ENCODE peak calls at places on chromosomes 12 and 14, in five cellular contexts. One of them, this sample, is unnamed.

GRCh38 chr14:81169711-81170103 is 51.1 kb downstream of the GTF2A1 start:
- DNase-seq in cardiac muscle cell: peak; percentile 3
- DNase-seq in fibroblast of lung: no peak
- DNase-seq in astrocyte: no peak
- DNase-seq in epithelial cell of esophagus: no peak
- DNase-seq in this sample: peak; percentile 13

GRCh38 chr12:121911824-121912585 is 6.4 kb upstream of the CFAP251 start:
- DNase-seq in cardiac muscle cell: no peak
- DNase-seq in fibroblast of lung: no peak
- DNase-seq in astrocyte: no peak
- DNase-seq in epithelial cell of esophagus: peak; percentile 85
- DNase-seq in this sample: no peak

GRCh38 chr14:52553002-52553670 is 500 bp downstream of the GPR137C start:
- DNase-seq in cardiac muscle cell: peak; percentile 68
- DNase-seq in fibroblast of lung: peak; percentile 16
- DNase-seq in astrocyte: no peak
- DNase-seq in epithelial cell of esophagus: peak; percentile 31
- DNase-seq in this sample: peak; percentile 17

GRCh38 chr12:131105351-131105735 is 151.6 kb downstream of the ADGRD1 start:
- DNase-seq in cardiac muscle cell: no peak
- DNase-seq in fibroblast of lung: no peak
- DNase-seq in astrocyte: no peak
- DNase-seq in epithelial cell of esophagus: no peak
- DNase-seq in this sample: no peak

GRCh38 chr12:110965574-110965973 is 45.2 kb upstream of the MYL2 start:
- DNase-seq in cardiac muscle cell: no peak
- DNase-seq in fibroblast of lung: no peak
- DNase-seq in astrocyte: no peak
- DNase-seq in epithelial cell of esophagus: no peak
- DNase-seq in this sample: no peak

GRCh38 chr12:11650697-11651281 is 1.3 kb downstream of the ETV6 start:
- DNase-seq in cardiac muscle cell: peak; percentile 15
- DNase-seq in fibroblast of lung: peak; percentile 42
- DNase-seq in astrocyte: no peak
- DNase-seq in epithelial cell of esophagus: peak; percentile 43
- DNase-seq in this sample: peak; percentile 60

GRCh38 chr12:43797561-43798217 is 8.4 kb downstream of the TWF1 start:
- DNase-seq in cardiac muscle cell: no peak
- DNase-seq in fibroblast of lung: no peak
- DNase-seq in astrocyte: no peak
- DNase-seq in epithelial cell of esophagus: no peak
- DNase-seq in this sample: no peak

GRCh38 chr12:71871116-71871515 is 31.6 kb downstream of the TBC1D15 start:
- DNase-seq in cardiac muscle cell: no peak
- DNase-seq in fibroblast of lung: peak; percentile 24
- DNase-seq in astrocyte: peak; percentile 6
- DNase-seq in epithelial cell of esophagus: peak; percentile 42
- DNase-seq in this sample: peak; percentile 66

GRCh38 chr12:76539727-76540126 is 19.8 kb downstream of the OSBPL8 start:
- DNase-seq in cardiac muscle cell: no peak
- DNase-seq in fibroblast of lung: no peak
- DNase-seq in astrocyte: no peak
- DNase-seq in epithelial cell of esophagus: no peak
- DNase-seq in this sample: no peak

GRCh38 chr12:52521581-52522266 is 1.5 kb upstream of the KRT5 start:
- DNase-seq in cardiac muscle cell: no peak
- DNase-seq in fibroblast of lung: peak; percentile 50
- DNase-seq in astrocyte: peak; percentile 39
- DNase-seq in epithelial cell of esophagus: peak; percentile 93
- DNase-seq in this sample: peak; percentile 65

GRCh38 chr14:81170829-81171195 is 49.9 kb downstream of the GTF2A1 start:
- DNase-seq in cardiac muscle cell: no peak
- DNase-seq in fibroblast of lung: no peak
- DNase-seq in astrocyte: no peak
- DNase-seq in epithelial cell of esophagus: no peak
- DNase-seq in this sample: no peak

GRCh38 chr14:102239231-102239630 is 65.7 kb downstream of the MOK start:
- DNase-seq in cardiac muscle cell: no peak
- DNase-seq in fibroblast of lung: no peak
- DNase-seq in astrocyte: no peak
- DNase-seq in epithelial cell of esophagus: no peak
- DNase-seq in this sample: no peak

GRCh38 chr12:119673634-119674033 is 5.7 kb downstream of the PRKAB1 start:
- DNase-seq in cardiac muscle cell: no peak
- DNase-seq in fibroblast of lung: no peak
- DNase-seq in astrocyte: no peak
- DNase-seq in epithelial cell of esophagus: peak; percentile 32
- DNase-seq in this sample: no peak

GRCh38 chr12:131102493-131102931 is 148.8 kb downstream of the ADGRD1 start:
- DNase-seq in cardiac muscle cell: no peak
- DNase-seq in fibroblast of lung: no peak
- DNase-seq in astrocyte: no peak
- DNase-seq in epithelial cell of esophagus: no peak
- DNase-seq in this sample: no peak

GRCh38 chr12:68189766-68190700 is 30.5 kb upstream of the IFNG start:
- DNase-seq in cardiac muscle cell: no peak
- DNase-seq in fibroblast of lung: peak; percentile 90
- DNase-seq in astrocyte: peak; percentile 89
- DNase-seq in epithelial cell of esophagus: peak; percentile 75
- DNase-seq in this sample: peak; percentile 81

GRCh38 chr14:22811752-22812151 is 3.5 kb downstream of the SLC7A7 start:
- DNase-seq in cardiac muscle cell: no peak
- DNase-seq in fibroblast of lung: peak; percentile 27
- DNase-seq in astrocyte: no peak
- DNase-seq in epithelial cell of esophagus: no peak
- DNase-seq in this sample: peak; percentile 55

GRCh38 chr12:21644516-21644915 is 13.1 kb downstream of the LDHB start:
- DNase-seq in cardiac muscle cell: no peak
- DNase-seq in fibroblast of lung: no peak
- DNase-seq in astrocyte: no peak
- DNase-seq in epithelial cell of esophagus: peak; percentile 33
- DNase-seq in this sample: no peak

GRCh38 chr12:121794532-121795028 is 1.1 kb upstream of the RHOF start:
- DNase-seq in cardiac muscle cell: no peak
- DNase-seq in fibroblast of lung: no peak
- DNase-seq in astrocyte: no peak
- DNase-seq in epithelial cell of esophagus: no peak
- DNase-seq in this sample: no peak

GRCh38 chr12:104866286-104866685 is 91.8 kb downstream of the SLC41A2 start:
- DNase-seq in cardiac muscle cell: no peak
- DNase-seq in fibroblast of lung: peak; percentile 86
- DNase-seq in astrocyte: peak; percentile 84
- DNase-seq in epithelial cell of esophagus: no peak
- DNase-seq in this sample: peak; percentile 95

GRCh38 chr14:56341766-56342418 is 223.7 kb downstream of the PELI2 start:
- DNase-seq in cardiac muscle cell: no peak
- DNase-seq in fibroblast of lung: peak; percentile 63
- DNase-seq in astrocyte: peak; percentile 60
- DNase-seq in epithelial cell of esophagus: no peak
- DNase-seq in this sample: peak; percentile 77

GRCh38 chr12:12985817-12986408 is 14.2 kb downstream of the HEBP1 start:
- DNase-seq in cardiac muscle cell: peak; percentile 41
- DNase-seq in fibroblast of lung: peak; percentile 15
- DNase-seq in astrocyte: no peak
- DNase-seq in epithelial cell of esophagus: peak; percentile 47
- DNase-seq in this sample: peak; percentile 66

GRCh38 chr12:12804432-12804886 is 8.7 kb upstream of the DDX47 start:
- DNase-seq in cardiac muscle cell: no peak
- DNase-seq in fibroblast of lung: peak; percentile 96
- DNase-seq in astrocyte: peak; percentile 96
- DNase-seq in epithelial cell of esophagus: peak; percentile 96
- DNase-seq in this sample: peak; percentile 81

GRCh38 chr14:64249363-64249762 is 44.8 kb downstream of the ESR2 start:
- DNase-seq in cardiac muscle cell: no peak
- DNase-seq in fibroblast of lung: no peak
- DNase-seq in astrocyte: no peak
- DNase-seq in epithelial cell of esophagus: no peak
- DNase-seq in this sample: no peak

GRCh38 chr12:45959728-45960127 is 30.6 kb downstream of the SCAF11 start:
- DNase-seq in cardiac muscle cell: no peak
- DNase-seq in fibroblast of lung: no peak
- DNase-seq in astrocyte: no peak
- DNase-seq in epithelial cell of esophagus: no peak
- DNase-seq in this sample: no peak

GRCh38 chr14:99544971-99545370 is 59.0 kb downstream of the CCDC85C start:
- DNase-seq in cardiac muscle cell: no peak
- DNase-seq in fibroblast of lung: no peak
- DNase-seq in astrocyte: no peak
- DNase-seq in epithelial cell of esophagus: no peak
- DNase-seq in this sample: no peak

GRCh38 chr12:97912943-97913342 is 450.3 kb downstream of the RMST start:
- DNase-seq in cardiac muscle cell: no peak
- DNase-seq in fibroblast of lung: no peak
- DNase-seq in astrocyte: no peak
- DNase-seq in epithelial cell of esophagus: peak; percentile 16
- DNase-seq in this sample: no peak

GRCh38 chr12:20757-21156 is 45.8 kb upstream of the IQSEC3 start:
- DNase-seq in cardiac muscle cell: no peak
- DNase-seq in fibroblast of lung: no peak
- DNase-seq in astrocyte: no peak
- DNase-seq in epithelial cell of esophagus: no peak
- DNase-seq in this sample: no peak

GRCh38 chr14:71776463-71777359 is 155.5 kb upstream of the RGS6 start:
- DNase-seq in cardiac muscle cell: no peak
- DNase-seq in fibroblast of lung: peak; percentile 68
- DNase-seq in astrocyte: peak; percentile 63
- DNase-seq in epithelial cell of esophagus: no peak
- DNase-seq in this sample: peak; percentile 60

GRCh38 chr12:47798481-47798948 is 21.2 kb downstream of the HDAC7 start:
- DNase-seq in cardiac muscle cell: no peak
- DNase-seq in fibroblast of lung: no peak
- DNase-seq in astrocyte: no peak
- DNase-seq in epithelial cell of esophagus: no peak
- DNase-seq in this sample: no peak

GRCh38 chr12:47795121-47795813 is 22.2 kb downstream of the SLC48A1 start:
- DNase-seq in cardiac muscle cell: no peak
- DNase-seq in fibroblast of lung: no peak
- DNase-seq in astrocyte: no peak
- DNase-seq in epithelial cell of esophagus: no peak
- DNase-seq in this sample: no peak

GRCh38 chr12:47795814-47796411 is 22.9 kb downstream of the SLC48A1 start:
- DNase-seq in cardiac muscle cell: no peak
- DNase-seq in fibroblast of lung: no peak
- DNase-seq in astrocyte: no peak
- DNase-seq in epithelial cell of esophagus: no peak
- DNase-seq in this sample: no peak

GRCh38 chr12:47799357-47799955 is 20.2 kb downstream of the HDAC7 start:
- DNase-seq in cardiac muscle cell: no peak
- DNase-seq in fibroblast of lung: no peak
- DNase-seq in astrocyte: no peak
- DNase-seq in epithelial cell of esophagus: no peak
- DNase-seq in this sample: no peak

DNA sequence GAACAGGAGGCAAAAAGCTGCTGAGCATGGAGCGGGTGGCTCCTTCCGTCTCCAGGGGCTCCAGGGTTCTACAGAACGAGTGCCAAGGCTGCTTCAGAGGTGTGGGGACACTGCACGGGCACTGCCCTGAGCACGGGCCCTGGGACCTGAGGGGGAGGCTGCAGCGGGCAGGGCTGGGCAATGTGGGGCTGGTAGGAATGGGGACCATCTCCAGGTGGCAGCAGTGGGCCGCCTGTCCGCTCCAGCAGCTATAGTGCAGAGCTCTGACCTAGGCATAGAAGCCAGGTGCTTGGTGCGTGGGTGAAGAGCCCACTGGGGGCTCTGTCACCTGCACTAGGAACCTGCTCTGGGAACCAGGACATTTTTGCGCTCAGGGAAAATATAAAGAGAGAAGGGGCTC is 22.3 kb downstream of the HDAC7 start:
- DNase-seq in cardiac muscle cell: peak; percentile 41
- DNase-seq in fibroblast of lung: no peak
- DNase-seq in astrocyte: no peak
- DNase-seq in epithelial cell of esophagus: no peak
- DNase-seq in this sample: no peak
- TF ChIP-seq CTCF in cardiac muscle cell: peak; percentile 25
- TF ChIP-seq CTCF in fibroblast of lung: peak; percentile 26
- TF ChIP-seq CTCF in astrocyte: peak; percentile 11
- TF ChIP-seq CTCF in epithelial cell of esophagus: peak; percentile 36
- TF ChIP-seq CTCF in this sample: peak; percentile 53

GRCh38 chr14:83441801-83442200 is 1908.1 kb upstream of the SEL1L start:
- DNase-seq in cardiac muscle cell: no peak
- DNase-seq in fibroblast of lung: no peak
- DNase-seq in astrocyte: no peak
- DNase-seq in epithelial cell of esophagus: no peak
- DNase-seq in this sample: no peak
- TF ChIP-seq CTCF in cardiac muscle cell: no peak
- TF ChIP-seq CTCF in fibroblast of lung: no peak
- TF ChIP-seq CTCF in astrocyte: no peak
- TF ChIP-seq CTCF in epithelial cell of esophagus: no peak
- TF ChIP-seq CTCF in this sample: no peak

GRCh38 chr12:128970941-128971340 is 117.7 kb downstream of the GLT1D1 start:
- DNase-seq in cardiac muscle cell: no peak
- DNase-seq in fibroblast of lung: no peak
- DNase-seq in astrocyte: no peak
- DNase-seq in epithelial cell of esophagus: no peak
- DNase-seq in this sample: no peak

GRCh38 chr12:128968668-128969067 is 115.4 kb downstream of the GLT1D1 start:
- DNase-seq in cardiac muscle cell: no peak
- DNase-seq in fibroblast of lung: no peak
- DNase-seq in astrocyte: no peak
- DNase-seq in epithelial cell of esophagus: no peak
- DNase-seq in this sample: no peak

GRCh38 chr12:128971802-128972201 is 118.5 kb downstream of the GLT1D1 start:
- DNase-seq in cardiac muscle cell: no peak
- DNase-seq in fibroblast of lung: no peak
- DNase-seq in astrocyte: no peak
- DNase-seq in epithelial cell of esophagus: no peak
- DNase-seq in this sample: no peak

GRCh38 chr12:128970110-128970509 is 116.8 kb downstream of the GLT1D1 start:
- DNase-seq in cardiac muscle cell: no peak
- DNase-seq in fibroblast of lung: no peak
- DNase-seq in astrocyte: no peak
- DNase-seq in epithelial cell of esophagus: no peak
- DNase-seq in this sample: no peak

GRCh38 chr12:128969480-128970055 is 116.3 kb downstream of the GLT1D1 start:
- DNase-seq in cardiac muscle cell: peak; percentile 67
- DNase-seq in fibroblast of lung: peak; percentile 2
- DNase-seq in astrocyte: no peak
- DNase-seq in epithelial cell of esophagus: no peak
- DNase-seq in this sample: peak; percentile 20
- TF ChIP-seq CTCF in cardiac muscle cell: no peak
- TF ChIP-seq CTCF in fibroblast of lung: no peak
- TF ChIP-seq CTCF in astrocyte: peak; percentile 16
- TF ChIP-seq CTCF in epithelial cell of esophagus: peak; percentile 4
- TF ChIP-seq CTCF in this sample: peak; percentile 53

GRCh38 chr14:47442206-47442605 is 233.2 kb downstream of the MDGA2 start:
- DNase-seq in cardiac muscle cell: peak; percentile 46
- DNase-seq in fibroblast of lung: peak; percentile 73
- DNase-seq in astrocyte: peak; percentile 65
- DNase-seq in epithelial cell of esophagus: peak; percentile 37
- DNase-seq in this sample: peak; percentile 80
- TF ChIP-seq CTCF in cardiac muscle cell: no peak
- TF ChIP-seq CTCF in fibroblast of lung: no peak
- TF ChIP-seq CTCF in astrocyte: peak; percentile 54
- TF ChIP-seq CTCF in epithelial cell of esophagus: no peak
- TF ChIP-seq CTCF in this sample: peak; percentile 61

GRCh38 chr12:47838286-47838931 is 18.7 kb upstream of the HDAC7 start:
- DNase-seq in cardiac muscle cell: peak; percentile 47
- DNase-seq in fibroblast of lung: no peak
- DNase-seq in astrocyte: no peak
- DNase-seq in epithelial cell of esophagus: peak; percentile 55
- DNase-seq in this sample: peak; percentile 58
- TF ChIP-seq CTCF in cardiac muscle cell: peak; percentile 36
- TF ChIP-seq CTCF in fibroblast of lung: peak; percentile 41
- TF ChIP-seq CTCF in astrocyte: peak; percentile 36
- TF ChIP-seq CTCF in epithelial cell of esophagus: peak; percentile 39
- TF ChIP-seq CTCF in this sample: peak; percentile 61

This sample was measured in choroid plexus epithelial cell.